ENCODE peak calls at places on chromosome 3, in five cellular contexts. L is nephron progenitor cell, X is heart right ventricle, U is AG09309, R is kidney epithelial cell. A is an unnamed sample.

GRCh38 chr3:32325957-32326356 is 65.7 kb upstream of the CMTM7 start:
- DNase-seq in R (peak; percentile 54), U (no peak), X (no peak), L (no peak), A (no peak)

GRCh38 chr3:51975857-51976549 is 1.1 kb downstream of the ABHD14A start:
- DNase-seq in R (no peak), U (peak; percentile 7), L (peak; percentile 84), X (peak; percentile 76), A (peak; percentile 69)

GRCh38 chr3:100330651-100331050 is 3.9 kb upstream of the NIT2 start:
- DNase-seq in L (no peak), X (no peak), R (no peak), U (no peak), A (no peak)

GRCh38 chr3:166661621-166662020 is 718.5 kb downstream of the ZBBX start:
- DNase-seq in L (no peak), U (no peak), R (no peak), X (no peak), A (no peak)

GRCh38 chr3:159189994-159190669 is 388.3 kb downstream of the MFSD1 start:
- DNase-seq in R (no peak), L (no peak), U (peak; percentile 69), X (no peak), A (no peak)

GRCh38 chr3:56737001-56737400 is 53.9 kb upstream of the TASOR start:
- DNase-seq in R (no peak), X (no peak), U (no peak), L (no peak), A (no peak)

GRCh38 chr3:4476507-4476906 is 9.4 kb upstream of the SUMF1 start:
- DNase-seq in L (no peak), X (no peak), R (no peak), U (no peak), A (no peak)

GRCh38 chr3:46947981-46948791 is 28.4 kb downstream of the CCDC12 start:
- DNase-seq in L (no peak), U (no peak), R (no peak), X (no peak), A (peak; percentile 85)

GRCh38 chr3:127607675-127608361 is 9.6 kb downstream of the MCM2 start:
- DNase-seq in U (no peak), L (no peak), R (no peak), X (no peak), A (no peak)

GRCh38 chr3:24264748-24265158 is 229.9 kb downstream of the THRB start:
- DNase-seq in R (no peak), X (no peak), L (no peak), U (no peak), A (no peak)

GRCh38 chr3:16104161-16104560 is 70.3 kb upstream of the GALNT15 start:
- DNase-seq in U (no peak), X (no peak), L (no peak), R (no peak), A (no peak)

GRCh38 chr3:167120828-167121227 is 259.3 kb downstream of the ZBBX start:
- DNase-seq in U (no peak), R (no peak), X (no peak), L (no peak), A (no peak)

GRCh38 chr3:128504533-128504915 is 11.5 kb upstream of the GATA2 start:
- DNase-seq in L (no peak), U (no peak), R (no peak), X (no peak), A (no peak)

GRCh38 chr3:85005947-85006346 is 47.2 kb downstream of the CADM2 start:
- DNase-seq in X (no peak), R (no peak), L (no peak), U (no peak), A (no peak)

GRCh38 chr3:172787746-172788145 is 37.2 kb downstream of the ECT2 start:
- DNase-seq in X (no peak), R (peak; percentile 4), L (no peak), U (no peak), A (no peak)

DNA sequence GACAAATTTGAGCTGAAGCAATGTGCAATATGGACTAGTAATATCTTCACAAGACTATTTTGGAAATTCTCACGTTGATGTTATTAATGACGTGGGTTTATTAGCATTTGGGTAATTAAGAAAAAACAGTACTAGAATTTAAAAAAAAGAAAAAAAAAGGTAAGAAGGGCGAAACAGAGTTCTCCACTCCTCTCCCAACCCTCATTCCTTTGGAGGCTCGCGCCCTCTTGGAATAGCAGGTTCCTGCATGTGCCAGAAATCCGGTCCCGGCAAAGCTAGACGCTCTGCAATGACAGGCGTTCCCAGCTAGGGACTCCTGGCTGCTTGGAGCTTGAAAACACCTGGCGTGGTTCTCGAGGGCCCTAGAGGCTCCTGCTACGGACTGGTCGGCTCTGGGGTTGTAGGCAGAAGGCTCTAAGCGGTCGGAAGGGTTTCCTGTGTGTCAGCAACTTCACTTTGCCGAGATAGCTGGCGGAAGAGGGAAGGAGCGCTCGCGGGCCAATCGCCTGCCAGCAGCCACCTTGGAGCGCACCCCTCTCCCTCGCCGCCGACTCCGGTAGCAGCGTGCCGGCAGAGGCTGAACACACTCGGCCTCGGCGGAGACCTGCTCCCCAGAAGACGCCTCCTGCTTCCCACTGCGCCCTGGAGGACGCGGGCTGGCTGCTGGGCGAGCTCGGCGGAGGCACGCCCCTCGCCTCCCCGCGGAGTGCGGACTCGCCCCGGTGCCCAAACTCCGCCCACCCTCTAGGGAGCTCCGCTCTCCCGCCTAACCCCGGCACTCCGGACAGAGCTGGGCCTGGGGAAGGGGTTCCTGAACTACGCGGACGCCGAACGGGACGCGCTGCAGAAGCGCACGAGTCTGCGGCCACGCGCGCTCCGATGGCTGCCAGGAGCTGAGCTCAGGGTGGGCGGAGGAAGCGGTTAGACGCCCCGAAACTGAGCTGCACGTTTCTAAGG is at the start of gene P2RY1:
- DNase-seq in L (peak; percentile 88), U (no peak), R (peak; percentile 16), X (peak; percentile 72), A (peak; percentile 77)
- TF ChIP-seq CTCF in L (no peak), U (no peak), R (peak; percentile 5), X (peak; percentile 22), A (no peak)

DNA sequence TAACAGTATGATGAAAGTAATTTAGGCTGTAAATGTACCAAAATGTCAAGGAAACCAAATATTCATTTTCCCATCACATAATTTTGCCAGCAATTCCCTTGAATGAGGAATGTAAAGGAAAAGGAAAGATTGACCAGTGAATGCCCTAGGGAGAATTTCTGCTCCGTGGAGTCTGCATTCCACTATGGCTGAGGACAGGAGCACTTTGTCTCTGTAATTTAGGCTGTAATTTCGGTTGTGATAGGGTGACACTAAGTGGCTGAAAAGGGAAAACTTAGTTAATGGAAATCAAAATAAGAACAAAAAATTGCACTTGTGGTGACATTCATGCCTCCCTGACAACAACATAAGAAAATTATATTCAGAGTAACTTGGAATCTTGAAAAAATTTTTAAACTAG is 8.3 kb upstream of the TMEM207 start:
- DNase-seq in L (no peak), U (no peak), R (no peak), X (no peak), A (no peak)
- TF ChIP-seq CTCF in L (no peak), U (no peak), R (no peak), X (no peak), A (no peak)

GRCh38 chr3:13391308-13391707 is 28.8 kb downstream of the NUP210 start:
- DNase-seq in R (no peak), X (no peak), L (no peak), U (no peak), A (no peak)
- TF ChIP-seq CTCF in R (peak; percentile 7), X (no peak), L (peak; percentile 12), U (no peak), A (no peak)

GRCh38 chr3:133894334-133895207 is 1.1 kb downstream of the RAB6B start:
- DNase-seq in L (peak; percentile 31), U (no peak), R (no peak), X (peak; percentile 34), A (peak; percentile 22)
- TF ChIP-seq CTCF in L (no peak), U (no peak), R (no peak), X (no peak), A (no peak)

GRCh38 chr3:188792788-188793187 is 379.0 kb upstream of the TPRG1 start:
- DNase-seq in R (no peak), U (no peak), X (peak; percentile 27), L (peak; percentile 41), A (no peak)
- TF ChIP-seq CTCF in R (peak; percentile 25), U (no peak), X (peak; percentile 38), L (peak; percentile 39), A (no peak)

GRCh38 chr3:73614385-73614784 is 10.4 kb downstream of the PDZRN3 start:
- DNase-seq in L (no peak), X (no peak), U (peak; percentile 85), R (no peak), A (no peak)
- TF ChIP-seq CTCF in L (no peak), X (peak; percentile 16), U (no peak), R (no peak), A (no peak)